ENCODE peak calls at places on chromosomes 2 and 18, in ten cellular contexts. Q is GOT3; G is EH; F is HT1080; Y is D341Med; K is activated naive CD4-positive, alpha-beta T cell treated with anti-CD3 and anti-CD28 coated beads, Interleukin-2, amount 50 U/mL, for 16 hours; D is H9; A is AG08396; M is MCF 10A; V is GM18507. X is an unnamed sample.

GRCh38 chr2:175431054-175431780 is 249.7 kb upstream of the ATP5MC3 start:
- DNase-seq in M (no peak), Y (no peak), Q (no peak), K (no peak), G (no peak), F (no peak), D (no peak), A (no peak), V (no peak), X (peak; percentile 51)

GRCh38 chr2:20667151-20667530 is 197 bp downstream of the GDF7 start:
- DNase-seq in G (no peak), M (no peak), D (no peak), F (no peak), Q (no peak), V (no peak), K (no peak), Y (peak; percentile 63), A (no peak), X (no peak)

GRCh38 chr2:51120754-51121280 is 88.9 kb upstream of the NRXN1 start:
- DNase-seq in Q (no peak), F (peak; percentile 79), Y (no peak), D (no peak), V (no peak), G (no peak), K (no peak), M (no peak), A (no peak), X (no peak)

GRCh38 chr2:40451926-40452605 is at the start of gene SLC8A1:
- DNase-seq in V (no peak), D (peak; percentile 49), Y (peak; percentile 87), K (no peak), Q (no peak), A (peak; percentile 81), G (peak; percentile 63), M (no peak), F (no peak), X (peak; percentile 62)

GRCh38 chr2:127173073-127173472 is 47.0 kb downstream of the CYP27C1 start:
- DNase-seq in V (no peak), F (peak; percentile 74), K (no peak), Q (peak; percentile 12), A (peak; percentile 49), Y (no peak), G (peak; percentile 91), M (peak; percentile 47), D (no peak), X (no peak)

GRCh38 chr2:240602266-240603050 is 15.9 kb downstream of the CAPN10 start:
- DNase-seq in M (no peak), F (no peak), D (no peak), V (no peak), Q (no peak), G (no peak), Y (no peak), A (no peak), K (peak; percentile 7), X (no peak)

GRCh38 chr2:232331071-232331470 is 47.5 kb upstream of the ALPP start:
- DNase-seq in K (no peak), A (no peak), V (no peak), G (no peak), M (no peak), D (no peak), Q (no peak), F (no peak), Y (no peak), X (no peak)

GRCh38 chr2:71798266-71799012 is 345.1 kb downstream of the DYSF start:
- DNase-seq in D (peak; percentile 86), K (no peak), M (peak; percentile 61), F (peak; percentile 14), Q (no peak), V (peak; percentile 20), A (peak; percentile 55), G (peak; percentile 52), Y (no peak), X (no peak)

GRCh38 chr2:28233070-28233718 is 159.5 kb upstream of the FOSL2 start:
- DNase-seq in D (no peak), Y (no peak), M (no peak), V (no peak), A (peak; percentile 9), Q (no peak), G (peak; percentile 48), F (no peak), K (no peak), X (no peak)

GRCh38 chr18:25651553-25651952 is 299.6 kb upstream of the ZNF521 start:
- DNase-seq in K (no peak), Q (no peak), D (no peak), A (no peak), M (no peak), Y (no peak), V (no peak), F (no peak), G (peak; percentile 24), X (no peak)

GRCh38 chr18:67669993-67670671 is 153.6 kb upstream of the DSEL start:
- DNase-seq in M (peak; percentile 53), D (no peak), Q (no peak), Y (no peak), V (no peak), F (no peak), G (peak; percentile 91), K (no peak), A (peak; percentile 40), X (no peak)

GRCh38 chr2:231800493-231801091 is 14.3 kb downstream of the COPS7B start:
- DNase-seq in V (no peak), A (peak; percentile 55), F (peak; percentile 51), D (peak; percentile 48), M (peak; percentile 41), Q (no peak), G (peak; percentile 50), K (peak; percentile 43), Y (peak; percentile 65), X (peak; percentile 71)

GRCh38 chr2:54631755-54632154 is 91.7 kb upstream of the EML6 start:
- DNase-seq in F (no peak), K (no peak), A (no peak), D (no peak), G (no peak), Y (no peak), V (no peak), M (no peak), Q (no peak), X (no peak)

GRCh38 chr18:62802523-62802922 is 87.2 kb downstream of the PHLPP1 start:
- DNase-seq in F (no peak), Y (no peak), D (no peak), V (no peak), K (no peak), M (peak; percentile 47), G (no peak), Q (no peak), A (no peak), X (no peak)

GRCh38 chr2:38376346-38376682 is 759 bp downstream of the ATL2 start:
- DNase-seq in V (no peak), A (peak; percentile 70), D (peak; percentile 45), F (peak; percentile 73), G (peak; percentile 70), Q (peak; percentile 40), K (no peak), M (peak; percentile 79), Y (no peak), X (no peak)

GRCh38 chr18:54983041-54983686 is 23.9 kb upstream of the CCDC68 start:
- DNase-seq in K (no peak), Q (no peak), A (peak; percentile 51), G (peak; percentile 74), Y (peak; percentile 60), V (peak; percentile 12), M (peak; percentile 73), F (peak; percentile 56), D (no peak), X (no peak)

GRCh38 chr2:96877513-96878159 is 7.8 kb upstream of the SEMA4C start:
- DNase-seq in D (no peak), Y (no peak), M (no peak), G (no peak), K (no peak), A (no peak), V (no peak), F (no peak), Q (no peak), X (peak; percentile 22)

GRCh38 chr2:176063958-176064357 is 19.8 kb downstream of the EVX2 start:
- DNase-seq in K (no peak), A (no peak), G (no peak), Y (peak; percentile 48), M (no peak), D (no peak), F (no peak), Q (no peak), V (no peak), X (no peak)

GRCh38 chr18:55236150-55236931 is 277.1 kb upstream of the CCDC68 start:
- DNase-seq in Q (no peak), V (no peak), K (no peak), A (no peak), M (no peak), F (no peak), D (no peak), G (peak; percentile 63), Y (no peak), X (no peak)

GRCh38 chr2:241323777-241324176 is 8.1 kb downstream of the SEPTIN2 start:
- DNase-seq in M (no peak), G (no peak), D (no peak), Q (no peak), A (no peak), K (no peak), F (no peak), Y (no peak), V (no peak), X (no peak)

GRCh38 chr2:23413641-23414040 is 28.7 kb downstream of the KLHL29 start:
- DNase-seq in A (no peak), V (no peak), Q (no peak), Y (no peak), D (no peak), F (no peak), M (no peak), K (no peak), G (no peak), X (no peak)

GRCh38 chr2:233210843-233211600 is 40.5 kb upstream of the ATG16L1 start:
- DNase-seq in K (no peak), A (peak; percentile 89), V (no peak), F (peak; percentile 93), Q (peak; percentile 45), D (no peak), M (peak; percentile 93), Y (no peak), G (peak; percentile 94), X (no peak)

GRCh38 chr18:74515620-74516231 is 18.6 kb upstream of the CNDP1 start:
- DNase-seq in D (no peak), K (no peak), V (no peak), G (no peak), Y (no peak), M (no peak), A (no peak), Q (no peak), F (no peak), X (no peak)

GRCh38 chr2:35946431-35946991 is 409.1 kb upstream of the CRIM1 start:
- DNase-seq in M (no peak), A (no peak), F (no peak), K (no peak), G (no peak), D (no peak), V (no peak), Y (no peak), Q (no peak), X (no peak)

GRCh38 chr2:12587729-12588522 is 128.8 kb upstream of the TRIB2 start:
- DNase-seq in G (peak; percentile 93), M (peak; percentile 90), D (no peak), F (peak; percentile 81), A (peak; percentile 81), K (no peak), V (peak; percentile 4), Q (peak; percentile 55), Y (no peak), X (no peak)

GRCh38 chr2:176101216-176101845 is 1.7 kb downstream of the HOXD12 start:
- DNase-seq in G (no peak), A (no peak), D (no peak), V (no peak), Q (no peak), Y (no peak), M (no peak), F (no peak), K (no peak), X (no peak)

GRCh38 chr18:75154259-75154658 is 54.7 kb downstream of the PTGR3 start:
- DNase-seq in Y (peak; percentile 15), M (no peak), V (no peak), K (no peak), G (no peak), Q (no peak), A (no peak), F (no peak), D (no peak), X (no peak)

GRCh38 chr2:200673191-200673590 is 87.4 kb downstream of the AOX1 start:
- DNase-seq in Y (no peak), M (no peak), D (no peak), A (no peak), G (no peak), F (no peak), V (no peak), Q (no peak), K (no peak), X (no peak)